ENCODE peak calls at places on chromosome 15, in six cellular contexts. N is NCI-H524; G is AG08395; X is IMR-90; H is AG04449; O is effector memory CD8-positive, alpha-beta T cell. Q is an unnamed sample.

GRCh38 chr15:32784571-32784970 is 66.8 kb downstream of the GREM1 start:
- DNase-seq in N (no peak), G (peak), X (no peak), H (no peak), O (no peak), Q (no peak)

GRCh38 chr15:64144565-64145281 is 6.8 kb upstream of the SNX22 start:
- DNase-seq in N (no peak), G (no peak), X (no peak), H (no peak), O (no peak), Q (no peak)

GRCh38 chr15:92580933-92581445 is 74.6 kb downstream of the FAM174B start:
- DNase-seq in N (no peak), G (no peak), X (no peak), H (no peak), O (no peak), Q (no peak)

GRCh38 chr15:55334997-55335396 is 16.0 kb downstream of the PIGB start:
- DNase-seq in N (no peak), G (no peak), X (peak), H (no peak), O (no peak), Q (no peak)

GRCh38 chr15:34122771-34123183 is 20.9 kb downstream of the PGBD4 start:
- DNase-seq in N (no peak), G (peak), X (peak), H (peak), O (no peak), Q (peak)

GRCh38 chr15:80585544-80586018 is 109.5 kb upstream of the ABHD17C start:
- DNase-seq in N (no peak), G (no peak), X (no peak), H (no peak), O (no peak), Q (no peak)

GRCh38 chr15:70046716-70047369 is 50.9 kb downstream of the TLE3 start:
- DNase-seq in N (no peak), G (no peak), X (no peak), H (no peak), O (no peak), Q (no peak)

GRCh38 chr15:78195735-78196201 is 38.6 kb downstream of the ACSBG1 start:
- DNase-seq in N (peak), G (no peak), X (no peak), H (no peak), O (peak), Q (no peak)

GRCh38 chr15:36755341-36755740 is 175.9 kb downstream of the CDIN1 start:
- DNase-seq in N (no peak), G (no peak), X (no peak), H (no peak), O (no peak), Q (no peak)

GRCh38 chr15:50218291-50218690 is 36.3 kb downstream of the SLC27A2 start:
- DNase-seq in N (no peak), G (no peak), X (no peak), H (no peak), O (no peak), Q (no peak)

GRCh38 chr15:90482124-90483011 is 47.4 kb upstream of the CRTC3 start:
- DNase-seq in N (no peak), G (peak), X (peak), H (no peak), O (peak), Q (peak)

GRCh38 chr15:55824857-55825613 is 82.1 kb upstream of the PRTG start:
- DNase-seq in N (no peak), G (no peak), X (no peak), H (no peak), O (no peak), Q (no peak)

GRCh38 chr15:63350178-63350621 is 31.4 kb downstream of the CA12 start:
- DNase-seq in N (no peak), G (no peak), X (no peak), H (no peak), O (no peak), Q (no peak)

GRCh38 chr15:59741274-59741906 is 52.3 kb upstream of the BNIP2 start:
- DNase-seq in N (peak), G (peak), X (no peak), H (no peak), O (no peak), Q (no peak)

GRCh38 chr15:28917791-28918140 is 32.0 kb downstream of the APBA2 start:
- DNase-seq in N (peak), G (no peak), X (no peak), H (no peak), O (no peak), Q (no peak)

GRCh38 chr15:31004220-31004733 is 12.8 kb upstream of the MTMR10 start:
- DNase-seq in N (no peak), G (no peak), X (no peak), H (no peak), O (no peak), Q (no peak)

GRCh38 chr15:60899322-60899966 is 329.7 kb downstream of the RORA start:
- DNase-seq in N (no peak), G (no peak), X (no peak), H (no peak), O (no peak), Q (no peak)

GRCh38 chr15:71471347-71471746 is 339.0 kb upstream of the NR2E3 start:
- DNase-seq in N (no peak), G (no peak), X (peak), H (no peak), O (no peak), Q (no peak)